ENCODE peak calls at places on chromosomes 1 and 21, in ten cellular contexts. R, I, D, V, L, J, P, N, G and Z are unnamed samples.

GRCh38 chr1:208781391-208782035 is 537.3 kb upstream of the PLXNA2 start:
- DNase-seq in R (no peak), I (no peak), D (no peak), V (no peak), L (no peak), J (no peak), P (no peak), N (no peak), G (no peak), Z (peak; percentile 8)

GRCh38 chr1:109634771-109635750 is 15.4 kb downstream of the AMPD2 start:
- DNase-seq in R (no peak), I (no peak), D (no peak), V (no peak), L (no peak), J (no peak), P (no peak), N (no peak), G (no peak), Z (no peak)

GRCh38 chr1:101181930-101182329 is 54.9 kb upstream of the S1PR1 start:
- DNase-seq in R (no peak), I (no peak), D (peak; percentile 76), V (no peak), L (no peak), J (no peak), P (no peak), N (peak; percentile 77), G (no peak), Z (no peak)

GRCh38 chr1:8194481-8195227 is 123.3 kb upstream of the SLC45A1 start:
- DNase-seq in R (no peak), I (no peak), D (peak; percentile 26), V (peak; percentile 53), L (no peak), J (no peak), P (peak; percentile 41), N (no peak), G (no peak), Z (no peak)

GRCh38 chr1:171122903-171123302 is 32.2 kb downstream of the FMO3 start:
- DNase-seq in R (peak; percentile 60), I (no peak), D (no peak), V (no peak), L (no peak), J (no peak), P (no peak), N (no peak), G (no peak), Z (no peak)

GRCh38 chr1:64033667-64034215 is 169.7 kb upstream of the UBE2U start:
- DNase-seq in R (peak; percentile 68), I (no peak), D (peak; percentile 84), V (no peak), L (no peak), J (peak; percentile 18), P (peak; percentile 62), N (peak; percentile 82), G (peak; percentile 22), Z (peak; percentile 34)

GRCh38 chr1:27299385-27300252 is 22.3 kb upstream of the TMEM222 start:
- DNase-seq in R (peak; percentile 99), I (peak; percentile 73), D (peak; percentile 98), V (peak; percentile 97), L (no peak), J (peak; percentile 54), P (peak; percentile 97), N (peak; percentile 100), G (peak; percentile 55), Z (peak; percentile 99)

GRCh38 chr1:228377664-228378452 is 28.8 kb downstream of the TRIM11 start:
- DNase-seq in R (no peak), I (peak; percentile 21), D (no peak), V (no peak), L (peak; percentile 30), J (peak; percentile 37), P (no peak), N (no peak), G (no peak), Z (no peak)

GRCh38 chr1:186662752-186663151 is 17.5 kb downstream of the PTGS2 start:
- DNase-seq in R (peak; percentile 72), I (no peak), D (peak; percentile 83), V (peak; percentile 62), L (no peak), J (no peak), P (peak; percentile 34), N (peak; percentile 75), G (no peak), Z (peak; percentile 36)

GRCh38 chr1:47935163-47935562 is 62.0 kb downstream of the TRABD2B start:
- DNase-seq in R (peak; percentile 44), I (no peak), D (peak; percentile 10), V (no peak), L (no peak), J (no peak), P (no peak), N (no peak), G (no peak), Z (no peak)

GRCh38 chr21:41043008-41043407 is 125.0 kb upstream of the BACE2 start:
- DNase-seq in R (no peak), I (no peak), D (no peak), V (no peak), L (no peak), J (no peak), P (no peak), N (no peak), G (no peak), Z (no peak)

GRCh38 chr1:203291201-203292096 is 13.9 kb upstream of the BTG2 start:
- DNase-seq in R (no peak), I (no peak), D (no peak), V (no peak), L (peak; percentile 53), J (peak; percentile 65), P (no peak), N (no peak), G (no peak), Z (no peak)

GRCh38 chr1:91591175-91591968 is 90.7 kb downstream of the CDC7 start:
- DNase-seq in R (no peak), I (no peak), D (no peak), V (no peak), L (no peak), J (no peak), P (no peak), N (peak; percentile 29), G (no peak), Z (no peak)

GRCh38 chr1:112509660-112510178 is 954 bp downstream of the WNT2B start:
- DNase-seq in R (no peak), I (no peak), D (no peak), V (no peak), L (no peak), J (no peak), P (no peak), N (no peak), G (no peak), Z (no peak)
- H3K4me3 ChIP-seq in R (no peak overlapping the region), I (no peak overlapping the region), D (no peak overlapping the region), V (no peak overlapping the region), L (no peak overlapping the region), J (no peak overlapping the region), P (no peak overlapping the region), N (peak overlapping the region; percentile 61), G (no peak overlapping the region), Z (no peak overlapping the region)

GRCh38 chr21:32965281-32965680 is 60.5 kb upstream of the OLIG2 start:
- DNase-seq in R (no peak), I (no peak), D (no peak), V (no peak), L (no peak), J (no peak), P (no peak), N (no peak), G (no peak), Z (no peak)
- H3K4me3 ChIP-seq in R (no peak overlapping the region), I (no peak overlapping the region), D (no peak overlapping the region), V (no peak overlapping the region), L (no peak overlapping the region), J (no peak overlapping the region), P (no peak overlapping the region), N (no peak overlapping the region), G (no peak overlapping the region), Z (no peak overlapping the region)

DNA sequence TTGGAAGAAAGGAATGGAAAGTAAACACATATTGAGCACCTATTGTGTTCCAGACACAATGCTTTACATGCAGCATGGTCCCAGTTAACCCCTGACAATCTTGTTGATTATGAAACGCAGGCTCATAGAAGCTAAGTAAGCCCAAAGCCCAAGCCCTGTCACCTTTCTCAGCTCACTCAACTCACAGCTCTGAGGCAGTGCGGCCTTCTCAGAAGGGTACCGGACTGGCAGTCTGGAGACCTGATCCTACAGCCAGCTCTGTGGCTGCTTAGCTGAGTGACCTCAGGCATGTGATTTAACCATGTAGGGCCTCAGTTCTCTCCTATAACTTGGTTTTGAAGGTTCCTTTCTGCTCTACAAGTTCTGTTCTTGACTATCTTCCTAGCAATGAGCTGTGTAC is 464 bp upstream of the RNASEL start:
- DNase-seq in R (no peak), I (no peak), D (no peak), V (no peak), L (no peak), J (no peak), P (no peak), N (no peak), G (no peak), Z (no peak)
- H3K4me3 ChIP-seq in R (peak overlapping the region; percentile 64), I (peak overlapping the region; percentile 80), D (no peak overlapping the region), V (no peak overlapping the region), L (no peak overlapping the region), J (no peak overlapping the region), P (peak overlapping the region; percentile 85), N (no peak overlapping the region), G (peak overlapping the region; percentile 57), Z (no peak overlapping the region)

GRCh38 chr1:204448991-204449390 is 37.4 kb upstream of the PPP1R15B start:
- DNase-seq in R (no peak), I (no peak), D (no peak), V (no peak), L (no peak), J (no peak), P (no peak), N (no peak), G (no peak), Z (no peak)

GRCh38 chr1:204451352-204452124 is 39.9 kb upstream of the PPP1R15B start:
- DNase-seq in R (no peak), I (no peak), D (no peak), V (no peak), L (no peak), J (no peak), P (no peak), N (no peak), G (no peak), Z (no peak)

GRCh38 chr1:204448321-204448964 is 36.8 kb upstream of the PPP1R15B start:
- DNase-seq in R (no peak), I (no peak), D (no peak), V (peak; percentile 89), L (no peak), J (no peak), P (no peak), N (no peak), G (no peak), Z (no peak)

GRCh38 chr1:204450461-204451257 is 39.0 kb upstream of the PPP1R15B start:
- DNase-seq in R (no peak), I (peak; percentile 51), D (no peak), V (no peak), L (peak; percentile 59), J (peak; percentile 51), P (no peak), N (no peak), G (peak; percentile 74), Z (no peak)

DNA sequence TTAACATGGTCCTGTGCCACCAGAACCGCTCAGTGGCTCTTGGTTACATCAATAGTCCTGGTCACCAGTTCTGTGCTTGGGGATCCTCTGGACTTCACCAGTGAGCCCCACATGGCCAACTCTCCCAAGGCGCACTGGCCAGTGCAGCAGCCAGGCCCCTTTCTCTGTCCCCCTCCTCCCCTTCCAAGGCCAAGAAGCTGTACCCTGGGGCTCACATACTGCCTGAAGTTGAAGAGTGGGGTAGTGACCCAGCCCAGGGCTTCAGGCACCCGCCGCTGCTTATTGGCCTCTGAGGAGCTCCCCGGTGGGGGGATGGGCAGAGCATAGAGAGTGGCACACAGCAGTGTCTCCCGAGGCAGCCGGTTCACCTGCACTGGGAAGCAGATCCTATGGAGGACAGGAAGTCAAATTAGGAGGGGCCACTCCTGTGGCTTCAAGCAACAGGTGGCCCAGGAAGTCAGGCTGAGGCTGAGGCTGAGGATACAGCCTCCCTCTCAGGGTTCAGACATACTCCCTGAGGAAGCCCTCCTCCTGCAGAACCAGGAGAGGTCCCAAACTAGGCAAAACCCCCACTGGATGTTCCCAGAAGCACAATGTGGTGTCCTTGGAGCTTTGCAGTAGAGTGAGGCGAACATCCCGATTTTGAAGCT is 38.1 kb upstream of the PPP1R15B start:
- DNase-seq in R (no peak), I (no peak), D (no peak), V (no peak), L (no peak), J (no peak), P (no peak), N (no peak), G (no peak), Z (no peak)
- H3K4me3 ChIP-seq in R (no peak overlapping the region), I (peak overlapping the region; percentile 53), D (no peak overlapping the region), V (no peak overlapping the region), L (no peak overlapping the region), J (no peak overlapping the region), P (no peak overlapping the region), N (no peak overlapping the region), G (peak overlapping the region; percentile 42), Z (no peak overlapping the region)